ENCODE peak calls at places on chromosomes 3 and 15, in five cellular contexts. F, M, C, J and T are unnamed samples.

GRCh38 chr3:117885046-117885445 is 1149.6 kb downstream of the IGSF11 start:
- DNase-seq in F (no peak), C (no peak), J (no peak), M (no peak), T (no peak)

GRCh38 chr3:188507244-188507720 is 353.3 kb downstream of the LPP start:
- DNase-seq in C (peak), F (no peak), J (peak), M (no peak), T (no peak)

GRCh38 chr15:91867581-91868026 is 14.1 kb downstream of the SLCO3A1 start:
- DNase-seq in C (peak), M (no peak), J (peak), F (peak), T (no peak)

GRCh38 chr3:120425877-120426276 is 24.9 kb downstream of the FSTL1 start:
- DNase-seq in C (peak), J (peak), M (no peak), F (no peak), T (no peak)

GRCh38 chr3:147298511-147298982 is 107.8 kb downstream of the ZIC4 start:
- DNase-seq in F (no peak), J (peak), M (no peak), C (peak), T (peak)

GRCh38 chr3:116103868-116104530 is 341.3 kb downstream of the LSAMP start:
- DNase-seq in J (no peak), F (no peak), C (no peak), M (no peak), T (no peak)

GRCh38 chr15:83062768-83063180 is 4.3 kb downstream of the BTBD1 start:
- DNase-seq in C (no peak), J (no peak), M (no peak), F (no peak), T (no peak)

GRCh38 chr3:130609166-130609574 is 92.2 kb downstream of the COL6A6 start:
- DNase-seq in J (no peak), F (no peak), M (no peak), C (no peak), T (no peak)

GRCh38 chr3:195692361-195692700 is 28.4 kb upstream of the MUC20 start:
- DNase-seq in C (no peak), J (no peak), M (no peak), F (peak), T (no peak)

GRCh38 chr3:51389423-51390183 is 1.5 kb upstream of the RBM15B start:
- DNase-seq in M (no peak), J (peak), F (peak), C (peak), T (no peak)

GRCh38 chr3:107753494-107753893 is 230.7 kb downstream of the BBX start:
- DNase-seq in F (peak), J (peak), C (peak), M (no peak), T (peak)

GRCh38 chr3:36258381-36258780 is 121.9 kb upstream of the STAC start:
- DNase-seq in F (no peak), M (no peak), J (no peak), C (no peak), T (no peak)

GRCh38 chr3:179149239-179149887 is 1.2 kb downstream of the PIK3CA start:
- DNase-seq in C (peak), F (no peak), J (peak), M (no peak), T (peak)

GRCh38 chr3:8186213-8186612 is 315.4 kb upstream of the LMCD1 start:
- DNase-seq in J (no peak), C (no peak), M (no peak), F (no peak), T (no peak)

GRCh38 chr3:44981751-44982150 is 5.7 kb downstream of the EXOSC7 start:
- DNase-seq in F (no peak), M (no peak), J (no peak), C (no peak), T (no peak)

GRCh38 chr15:100187677-100188076 is 154.1 kb downstream of the ADAMTS17 start:
- DNase-seq in C (no peak), F (no peak), M (no peak), J (no peak), T (no peak)

GRCh38 chr3:11582123-11582968 is 61.4 kb downstream of the VGLL4 start:
- DNase-seq in F (peak), J (peak), C (peak), M (no peak), T (no peak)

GRCh38 chr3:37712918-37713819 is 148.5 kb upstream of the CTDSPL start:
- DNase-seq in J (peak), M (no peak), C (peak), F (no peak), T (peak)

GRCh38 chr3:160564949-160565441 is 376 bp downstream of the KPNA4 start:
- DNase-seq in C (peak), M (no peak), J (peak), F (peak), T (peak)

GRCh38 chr3:195168009-195168759 is 102.8 kb downstream of the XXYLT1 start:
- DNase-seq in C (no peak), F (no peak), J (no peak), M (no peak), T (no peak)

GRCh38 chr15:100348578-100348977 is 6.8 kb upstream of the ADAMTS17 start:
- DNase-seq in M (no peak), C (no peak), F (no peak), J (no peak), T (no peak)

GRCh38 chr15:68991723-68992122 is 22.8 kb upstream of the NOX5 start:
- DNase-seq in F (no peak), M (no peak), J (peak), C (peak), T (no peak)

GRCh38 chr15:85024509-85025336 is 43.1 kb downstream of the PDE8A start:
- DNase-seq in M (no peak), J (peak), F (no peak), C (peak), T (no peak)

GRCh38 chr3:157388976-157389375 is 47.7 kb upstream of the PTX3 start:
- DNase-seq in M (no peak), F (no peak), C (peak), J (peak), T (no peak)

GRCh38 chr15:90295270-90295648 is 29.8 kb downstream of the NGRN start:
- DNase-seq in C (no peak), J (no peak), F (no peak), M (no peak), T (no peak)

GRCh38 chr3:57937092-57937491 is 71.1 kb upstream of the FLNB start:
- DNase-seq in M (no peak), J (no peak), F (no peak), C (no peak), T (no peak)

GRCh38 chr3:57933589-57933988 is 74.6 kb upstream of the FLNB start:
- DNase-seq in M (no peak), F (no peak), J (no peak), C (no peak), T (no peak)

GRCh38 chr3:57929988-57930387 is 78.2 kb upstream of the FLNB start:
- DNase-seq in C (no peak), J (no peak), F (no peak), M (no peak), T (no peak)

GRCh38 chr3:57935539-57935938 is 72.7 kb upstream of the FLNB start:
- DNase-seq in M (no peak), F (no peak), C (no peak), J (no peak), T (no peak)

DNA sequence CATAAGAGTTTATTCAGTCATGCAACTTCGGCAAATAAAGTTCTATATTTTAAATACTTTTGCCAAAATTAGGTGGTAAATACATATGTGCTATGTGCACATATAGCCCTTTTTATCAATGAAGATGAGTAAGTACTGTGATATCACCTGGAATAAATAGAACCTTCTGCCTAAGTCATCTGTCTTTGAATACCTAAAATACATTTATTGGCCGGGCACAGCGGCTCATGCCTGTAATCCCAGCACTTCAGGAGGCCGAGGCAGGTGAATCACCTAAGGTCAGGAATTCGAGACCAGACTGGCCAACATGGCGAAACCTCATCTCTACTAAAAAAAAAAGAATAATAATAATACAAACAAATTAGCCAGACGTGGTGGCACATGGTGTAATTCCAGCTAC is 73.8 kb upstream of the FLNB start:
- DNase-seq in M (no peak), J (no peak), F (no peak), C (no peak), T (no peak)
- H3K14ac ChIP-seq in M (no peak), J (no peak), F (no peak), C (no peak), T (no peak)

GRCh38 chr3:192409838-192410683 is 317.3 kb downstream of the FGF12 start:
- DNase-seq in J (peak), F (peak), M (no peak), C (no peak), T (peak)
- H2BK15ac ChIP-seq in J (no peak), F (no peak), M (no peak), C (no peak), T (peak)

DNA sequence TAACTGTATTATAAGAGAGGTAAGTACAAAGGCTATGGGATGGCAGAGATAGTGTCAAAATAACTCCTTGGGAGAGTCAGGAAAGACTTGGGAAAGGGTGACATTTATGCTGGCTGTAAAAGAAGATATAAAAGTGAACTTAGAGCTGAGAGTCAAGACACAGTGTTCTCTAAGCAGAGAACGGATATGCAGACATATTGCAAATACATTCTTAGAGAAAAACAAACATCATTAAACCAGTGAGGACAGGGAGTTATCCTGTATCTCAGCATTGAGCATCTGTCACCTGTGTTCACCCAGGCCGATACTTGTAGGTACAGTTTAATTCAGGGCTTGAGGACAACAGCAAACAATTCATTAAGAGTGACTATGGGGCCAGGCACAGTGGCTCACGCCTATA is 49.6 kb upstream of the ACP3 start:
- DNase-seq in J (no peak), F (no peak), M (no peak), C (no peak), T (no peak)
- H2AFZ ChIP-seq in J (no peak), F (no peak), M (no peak), C (no peak), T (no peak)

GRCh38 chr3:194138098-194138474 is 2.1 kb downstream of the HES1 start:
- DNase-seq in J (no peak), M (no peak), C (no peak), F (no peak), T (peak)

GRCh38 chr3:194135806-194136518 is at the start of gene HES1:
- DNase-seq in C (peak), J (peak), M (peak), F (peak), T (peak)

GRCh38 chr3:194138732-194139084 is 2.8 kb downstream of the HES1 start:
- DNase-seq in M (no peak), C (peak), J (no peak), F (no peak), T (no peak)

GRCh38 chr3:194136519-194137313 is 768 bp downstream of the HES1 start:
- DNase-seq in C (peak), F (peak), M (no peak), J (peak), T (peak)

GRCh38 chr3:194137314-194138097 is 1.6 kb downstream of the HES1 start:
- DNase-seq in M (no peak), J (peak), F (peak), C (peak), T (peak)
- H3K14ac ChIP-seq in M (no peak), J (no peak), F (no peak), C (no peak), T (peak)